ENCODE peak calls at places on chromosomes 16 and 17, in nine cellular contexts. X is endothelial cell of umbilical vein, K is transverse colon, W is astrocyte, D is activated B cell treated with CpG ODN at 0.5 μM for 24 hours, H is kidney, Z is neural progenitor cell, B is tibial artery, E is fibroblast of lung. Q is an unnamed sample.

GRCh38 chr16:1499756-1500464 is 6.8 kb downstream of the TELO2 start:
- DNase-seq in X (no peak), K (no peak), W (no peak), D (no peak), H (peak), Z (no peak), B (no peak), E (no peak), Q (no peak)

GRCh38 chr16:54585094-54585493 is 298.5 kb upstream of the IRX3 start:
- DNase-seq in X (no peak), K (no peak), W (no peak), D (no peak), H (no peak), Z (peak), B (no peak), E (no peak), Q (no peak)

GRCh38 chr16:72612718-72613117 is 435.2 kb downstream of the ZFHX3 start:
- DNase-seq in X (no peak), K (no peak), W (no peak), D (no peak), H (no peak), Z (no peak), B (no peak), E (no peak), Q (no peak)

GRCh38 chr16:65154321-65154720 is 32.5 kb upstream of the CDH11 start:
- DNase-seq in X (no peak), K (no peak), W (peak), D (no peak), H (no peak), Z (peak), B (no peak), E (no peak), Q (no peak)

GRCh38 chr17:76014925-76015261 is 12.2 kb downstream of the EVPL start:
- DNase-seq in X (no peak), K (no peak), W (no peak), D (no peak), H (no peak), Z (no peak), B (no peak), E (no peak), Q (no peak)

GRCh38 chr16:85275533-85276249 is 163.4 kb upstream of the CIBAR2 start:
- DNase-seq in X (peak), K (peak), W (no peak), D (peak), H (no peak), Z (peak), B (peak), E (peak), Q (peak)

GRCh38 chr17:56715613-56716357 is 117.9 kb downstream of the C17orf67 start:
- DNase-seq in X (peak), K (peak), W (peak), D (peak), H (peak), Z (peak), B (peak), E (peak), Q (peak)

GRCh38 chr16:46555981-46556380 is 65.2 kb downstream of the SHCBP1 start:
- DNase-seq in X (no peak), K (no peak), W (no peak), D (no peak), H (no peak), Z (no peak), B (no peak), E (no peak), Q (no peak)

GRCh38 chr16:28131743-28132393 is 68.4 kb upstream of the GSG1L start:
- DNase-seq in X (no peak), K (no peak), W (no peak), D (no peak), H (no peak), Z (no peak), B (no peak), E (no peak), Q (no peak)

GRCh38 chr17:61657338-61657737 is 66.3 kb upstream of the NACA2 start:
- DNase-seq in X (peak), K (no peak), W (no peak), D (no peak), H (no peak), Z (no peak), B (no peak), E (no peak), Q (no peak)

GRCh38 chr17:64270885-64271284 is 7.8 kb upstream of the TEX2 start:
- DNase-seq in X (no peak), K (no peak), W (no peak), D (no peak), H (no peak), Z (no peak), B (no peak), E (no peak), Q (no peak)

GRCh38 chr16:22425036-22425801 is 50.8 kb upstream of the CDR2 start:
- DNase-seq in X (no peak), K (no peak), W (no peak), D (no peak), H (no peak), Z (no peak), B (no peak), E (peak), Q (no peak)

GRCh38 chr17:45246861-45247428 is 14.9 kb downstream of the SPATA32 start:
- DNase-seq in X (peak), K (no peak), W (no peak), D (no peak), H (no peak), Z (peak), B (no peak), E (peak), Q (peak)

GRCh38 chr16:55324491-55325447 is 766 bp downstream of the IRX6 start:
- DNase-seq in X (no peak), K (no peak), W (no peak), D (no peak), H (peak), Z (peak), B (peak), E (no peak), Q (no peak)

GRCh38 chr17:40173091-40173777 is 4.0 kb upstream of the RAPGEFL1 start:
- DNase-seq in X (no peak), K (no peak), W (no peak), D (no peak), H (no peak), Z (no peak), B (no peak), E (no peak), Q (no peak)

GRCh38 chr17:28592260-28592659 is 6.6 kb downstream of the SPAG5 start:
- DNase-seq in X (no peak), K (no peak), W (no peak), D (no peak), H (no peak), Z (no peak), B (no peak), E (no peak), Q (no peak)

GRCh38 chr17:78446833-78447232 is 68.4 kb downstream of the PGS1 start:
- DNase-seq in X (no peak), K (no peak), W (no peak), D (no peak), H (no peak), Z (no peak), B (no peak), E (no peak), Q (no peak)

GRCh38 chr16:14955546-14956231 is 18.4 kb downstream of the NPIPA1 start:
- DNase-seq in X (no peak), K (no peak), W (no peak), D (no peak), H (peak), Z (no peak), B (peak), E (no peak), Q (no peak)

GRCh38 chr17:78040561-78041400 is 82.3 kb downstream of the TNRC6C start:
- DNase-seq in X (peak), K (peak), W (peak), D (no peak), H (peak), Z (no peak), B (peak), E (peak), Q (no peak)

GRCh38 chr17:59785091-59785799 is 77.8 kb downstream of the VMP1 start:
- DNase-seq in X (peak), K (no peak), W (no peak), D (no peak), H (no peak), Z (no peak), B (no peak), E (peak), Q (no peak)

GRCh38 chr16:50360033-50360778 is 8.6 kb downstream of the BRD7 start:
- DNase-seq in X (no peak), K (no peak), W (peak), D (no peak), H (no peak), Z (no peak), B (peak), E (no peak), Q (no peak)

GRCh38 chr16:1082266-1082951 is 9.9 kb downstream of the SSTR5 start:
- DNase-seq in X (peak), K (no peak), W (peak), D (no peak), H (peak), Z (no peak), B (no peak), E (no peak), Q (no peak)

GRCh38 chr16:75372236-75372856 is 61.0 kb downstream of the CFDP1 start:
- DNase-seq in X (peak), K (no peak), W (peak), D (no peak), H (no peak), Z (no peak), B (no peak), E (peak), Q (no peak)

GRCh38 chr17:67629963-67630320 is 87.8 kb upstream of the NOL11 start:
- DNase-seq in X (peak), K (no peak), W (peak), D (no peak), H (no peak), Z (peak), B (no peak), E (peak), Q (no peak)

GRCh38 chr17:47905221-47905733 is 9.2 kb downstream of the SP2 start:
- DNase-seq in X (peak), K (peak), W (peak), D (no peak), H (peak), Z (peak), B (peak), E (peak), Q (no peak)

GRCh38 chr16:22373662-22374310 is 633 bp downstream of the CDR2 start:
- DNase-seq in X (peak), K (peak), W (no peak), D (peak), H (peak), Z (peak), B (peak), E (no peak), Q (no peak)

GRCh38 chr16:24986512-24987303 is 28.5 kb downstream of the ARHGAP17 start:
- DNase-seq in X (peak), K (no peak), W (peak), D (no peak), H (no peak), Z (no peak), B (no peak), E (peak), Q (no peak)

GRCh38 chr16:58021661-58022551 is 3.6 kb upstream of the MMP15 start:
- DNase-seq in X (no peak), K (no peak), W (peak), D (no peak), H (peak), Z (no peak), B (no peak), E (peak), Q (no peak)

GRCh38 chr16:49009204-49009603 is 272.4 kb downstream of the CBLN1 start:
- DNase-seq in X (no peak), K (no peak), W (no peak), D (no peak), H (no peak), Z (no peak), B (no peak), E (no peak), Q (no peak)

GRCh38 chr16:58198739-58199411 is 969 bp upstream of the CSNK2A2 start:
- DNase-seq in X (no peak), K (no peak), W (no peak), D (no peak), H (no peak), Z (no peak), B (no peak), E (no peak), Q (no peak)

GRCh38 chr16:28980929-28981328 is 3.9 kb upstream of the LAT start:
- DNase-seq in X (no peak), K (no peak), W (no peak), D (no peak), H (no peak), Z (no peak), B (no peak), E (no peak), Q (no peak)

GRCh38 chr16:67392301-67393059 is 818 bp downstream of the TPPP3 start:
- DNase-seq in X (no peak), K (no peak), W (no peak), D (no peak), H (peak), Z (no peak), B (peak), E (no peak), Q (no peak)

GRCh38 chr16:74035816-74036215 is 260.8 kb upstream of the PSMD7 start:
- DNase-seq in X (no peak), K (no peak), W (no peak), D (no peak), H (no peak), Z (peak), B (no peak), E (peak), Q (no peak)

GRCh38 chr17:77471984-77472836 is 331.4 kb downstream of the SEC14L1 start:
- DNase-seq in X (peak), K (peak), W (peak), D (no peak), H (peak), Z (peak), B (no peak), E (peak), Q (no peak)

GRCh38 chr16:79599256-79599836 is 1.2 kb downstream of the MAF start:
- DNase-seq in X (peak), K (no peak), W (peak), D (peak), H (peak), Z (peak), B (no peak), E (peak), Q (no peak)

GRCh38 chr17:64187093-64187895 is 57.4 kb upstream of the ERN1 start:
- DNase-seq in X (no peak), K (no peak), W (no peak), D (no peak), H (no peak), Z (no peak), B (no peak), E (no peak), Q (no peak)

GRCh38 chr17:12522743-12523181 is 142.9 kb upstream of the MYOCD start:
- DNase-seq in X (no peak), K (peak), W (peak), D (no peak), H (peak), Z (peak), B (no peak), E (peak), Q (no peak)

DNA sequence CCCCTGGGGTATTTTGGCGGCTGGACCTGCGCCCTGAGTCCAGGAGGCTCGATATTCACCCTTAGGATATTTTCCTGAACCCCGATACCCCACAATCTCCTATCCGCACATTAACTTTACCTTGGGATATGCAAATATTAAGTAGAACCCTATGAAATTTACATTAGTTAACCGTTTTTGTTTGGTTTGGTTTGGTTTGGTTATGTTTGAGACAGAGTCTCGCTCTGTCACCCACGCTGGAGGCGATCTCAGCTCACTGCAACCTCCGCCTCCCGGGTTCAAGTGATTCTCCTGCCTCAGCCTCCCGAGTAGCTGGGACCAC is 9.3 kb upstream of the NAGS start:
- DNase-seq in X (no peak), K (no peak), W (no peak), D (no peak), H (no peak), Z (no peak), B (no peak), E (no peak), Q (no peak)
- TF ChIP-seq CTCF in X (no peak), K (peak), W (no peak), D (no peak), H (no peak), Z (no peak), B (no peak), E (no peak), Q (no peak)

GRCh38 chr17:79840989-79841286 is 1.7 kb upstream of the CBX4 start:
- DNase-seq in X (no peak), K (no peak), W (peak), D (peak), H (no peak), Z (no peak), B (no peak), E (no peak), Q (no peak)

GRCh38 chr17:79838541-79839274 is 532 bp downstream of the CBX4 start:
- DNase-seq in X (peak), K (peak), W (peak), D (peak), H (peak), Z (peak), B (peak), E (peak), Q (no peak)

GRCh38 chr17:79839363-79840203 is at the start of gene CBX4:
- DNase-seq in X (peak), K (peak), W (peak), D (peak), H (peak), Z (peak), B (peak), E (peak), Q (peak)

GRCh38 chr17:79841369-79842135 is 2.3 kb upstream of the CBX4 start:
- DNase-seq in X (no peak), K (no peak), W (no peak), D (no peak), H (no peak), Z (peak), B (no peak), E (no peak), Q (no peak)

DNA sequence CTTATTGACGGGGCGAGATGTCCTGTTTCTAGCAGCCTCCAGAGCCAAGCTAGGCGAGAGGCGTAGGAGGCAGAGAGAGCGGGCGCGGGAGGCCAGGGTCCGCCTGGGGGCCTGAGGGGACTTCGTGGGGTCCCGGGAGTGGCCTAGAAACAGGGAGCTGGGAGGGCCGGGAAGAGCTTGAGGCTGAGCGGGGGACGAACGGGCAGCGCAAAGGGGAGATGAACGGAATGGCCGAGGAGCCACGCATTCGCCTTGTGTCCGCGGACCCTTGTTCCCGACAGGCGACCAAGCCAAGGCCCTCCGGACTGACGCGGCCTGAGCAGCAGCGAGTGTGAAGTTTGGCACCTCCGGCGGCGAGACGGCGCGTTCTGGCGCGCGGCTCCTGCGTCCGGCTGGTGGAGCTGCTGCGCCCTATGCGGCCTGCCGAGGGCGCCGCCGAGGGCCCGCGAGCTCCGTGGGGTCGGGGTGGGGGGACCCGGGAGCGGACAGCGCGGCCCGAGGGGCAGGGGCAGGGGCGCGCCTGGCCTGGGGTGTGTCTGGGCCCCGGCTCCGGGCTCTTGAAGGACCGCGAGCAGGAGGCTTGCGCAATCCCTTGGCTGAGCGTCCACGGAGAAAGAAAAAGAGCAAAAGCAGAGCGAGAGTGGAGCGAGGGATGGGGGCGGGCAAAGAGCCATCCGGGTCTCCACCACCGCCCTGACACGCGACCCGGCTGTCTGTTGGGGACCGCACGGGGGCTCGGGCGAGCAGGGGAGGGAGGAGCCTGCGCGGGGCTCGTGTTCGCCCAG is 1.2 kb upstream of the CBX4 start:
- DNase-seq in X (peak), K (peak), W (peak), D (peak), H (peak), Z (peak), B (peak), E (peak), Q (no peak)
- TF ChIP-seq CTCF in X (no peak), K (no peak), W (peak), D (no peak), H (no peak), Z (peak), B (no peak), E (no peak), Q (peak)

GRCh38 chr16:3268294-3268693 is 11.9 kb upstream of the MEFV start:
- DNase-seq in X (no peak), K (no peak), W (no peak), D (no peak), H (no peak), Z (no peak), B (no peak), E (no peak), Q (no peak)

GRCh38 chr16:3259829-3260228 is 3.4 kb upstream of the MEFV start:
- DNase-seq in X (no peak), K (no peak), W (no peak), D (no peak), H (peak), Z (no peak), B (no peak), E (no peak), Q (no peak)

GRCh38 chr16:3266873-3267537 is 10.6 kb upstream of the MEFV start:
- DNase-seq in X (peak), K (no peak), W (peak), D (no peak), H (no peak), Z (peak), B (no peak), E (peak), Q (no peak)

GRCh38 chr16:3262517-3262916 is 6.1 kb upstream of the MEFV start:
- DNase-seq in X (no peak), K (no peak), W (no peak), D (no peak), H (no peak), Z (no peak), B (no peak), E (no peak), Q (no peak)

GRCh38 chr16:3264137-3265036 is 8.0 kb upstream of the MEFV start:
- DNase-seq in X (peak), K (peak), W (peak), D (peak), H (peak), Z (peak), B (peak), E (peak), Q (peak)
- TF ChIP-seq CTCF in X (no peak), K (peak), W (no peak), D (no peak), H (no peak), Z (peak), B (peak), E (no peak), Q (no peak)

GRCh38 chr16:11208916-11209665 is 46.9 kb downstream of the SOCS1 start:
- DNase-seq in X (no peak), K (no peak), W (no peak), D (no peak), H (no peak), Z (no peak), B (no peak), E (no peak), Q (no peak)
- TF ChIP-seq CTCF in X (no peak), K (no peak), W (no peak), D (no peak), H (no peak), Z (no peak), B (no peak), E (no peak), Q (no peak)

GRCh38 chr17:29619251-29619650 is 3.5 kb downstream of the CORO6 start:
- DNase-seq in X (peak), K (no peak), W (no peak), D (no peak), H (no peak), Z (peak), B (peak), E (peak), Q (no peak)

GRCh38 chr17:29617125-29617480 is 5.6 kb downstream of the CORO6 start:
- DNase-seq in X (peak), K (peak), W (peak), D (peak), H (peak), Z (peak), B (peak), E (peak), Q (no peak)

GRCh38 chr17:29620271-29620670 is 2.4 kb downstream of the CORO6 start:
- DNase-seq in X (no peak), K (no peak), W (no peak), D (no peak), H (no peak), Z (no peak), B (peak), E (peak), Q (no peak)

GRCh38 chr17:29617481-29618271 is 5.0 kb downstream of the CORO6 start:
- DNase-seq in X (peak), K (peak), W (peak), D (peak), H (peak), Z (peak), B (peak), E (peak), Q (no peak)

GRCh38 chr17:29618272-29619065 is 4.2 kb downstream of the CORO6 start:
- DNase-seq in X (no peak), K (no peak), W (no peak), D (no peak), H (no peak), Z (no peak), B (peak), E (no peak), Q (no peak)
- TF ChIP-seq CTCF in X (no peak), K (no peak), W (no peak), D (no peak), H (no peak), Z (no peak), B (no peak), E (no peak), Q (no peak)

GRCh38 chr17:41885733-41886132 is 20.5 kb upstream of the KLHL11 start:
- DNase-seq in X (no peak), K (no peak), W (no peak), D (no peak), H (no peak), Z (peak), B (no peak), E (no peak), Q (no peak)
- TF ChIP-seq CTCF in X (no peak), K (peak), W (peak), D (no peak), H (peak), Z (peak), B (no peak), E (no peak), Q (peak)

Q was measured in D721Med.